ENCODE peak calls at places on chromosomes 4 and X, in ten cellular contexts. W is GM06990; U is dermis blood vessel endothelial cell; Y is DMS53; D is stimulated activated CD8-positive, alpha-beta memory T cell treated with anti-CD3 and anti-CD28 coated beads, Interleukin-7, amount 100 ng/mL, for 1 hour; Q is posterior cingulate gyrus; R is HT1080; S is fibroblast of the conjunctiva; I is Calu3; N is iris pigment epithelial cell. V is an unnamed sample.

GRCh38 chr4:142519342-142519741 is 326.8 kb downstream of the INPP4B start:
- DNase-seq in W (no peak), U (no peak), Y (no peak), D (no peak), Q (no peak), R (no peak), S (no peak), I (no peak), N (peak; percentile 0), V (peak; percentile 60)

GRCh38 chr4:77229433-77229832 is 72.4 kb downstream of the CCNG2 start:
- DNase-seq in W (no peak), U (no peak), Y (no peak), D (no peak), Q (no peak), R (no peak), S (no peak), I (no peak), N (no peak), V (no peak)

GRCh38 chr4:111960241-111960667 is 185.0 kb upstream of the FAM241A start:
- DNase-seq in W (peak; percentile 42), U (peak; percentile 49), Y (no peak), D (no peak), Q (no peak), R (peak; percentile 74), S (no peak), I (peak; percentile 4), N (peak; percentile 16), V (peak; percentile 44)

GRCh38 chrX:22164770-22165388 is 107.8 kb upstream of the CBLL2 start:
- DNase-seq in W (no peak), U (no peak), Y (no peak), D (no peak), Q (no peak), R (peak; percentile 74), S (no peak), I (no peak), N (peak; percentile 27), V (peak; percentile 56)

GRCh38 chr4:81723927-81724587 is 252.3 kb upstream of the RASGEF1B start:
- DNase-seq in W (no peak), U (no peak), Y (peak; percentile 16), D (no peak), Q (no peak), R (no peak), S (no peak), I (no peak), N (peak; percentile 3), V (no peak)

GRCh38 chr4:16916719-16917337 is 18.4 kb upstream of the LDB2 start:
- DNase-seq in W (peak; percentile 22), U (peak; percentile 84), Y (peak; percentile 88), D (peak; percentile 38), Q (no peak), R (peak; percentile 68), S (no peak), I (peak; percentile 74), N (peak; percentile 40), V (peak; percentile 79)

GRCh38 chrX:120718969-120719368 is 89.1 kb upstream of the C1GALT1C1 start:
- DNase-seq in W (no peak), U (no peak), Y (no peak), D (no peak), Q (no peak), R (peak; percentile 14), S (no peak), I (no peak), N (no peak), V (peak; percentile 30)

GRCh38 chr4:142373610-142374009 is 472.5 kb downstream of the INPP4B start:
- DNase-seq in W (no peak), U (peak; percentile 24), Y (no peak), D (no peak), Q (no peak), R (no peak), S (no peak), I (no peak), N (peak; percentile 59), V (peak; percentile 85)

GRCh38 chr4:126957555-126958440 is 675.0 kb upstream of the INTU start:
- DNase-seq in W (no peak), U (no peak), Y (no peak), D (no peak), Q (no peak), R (no peak), S (peak; percentile 36), I (no peak), N (peak; percentile 40), V (no peak)

V was measured in PC-3.